ENCODE peak calls at places on chromosomes 11 and 22, in five cellular contexts. O, D, S, T and U are unnamed samples. For H3K4me1, the result is how much of the 10 kb centered on the place peaks cover.

GRCh38 chr11:102666331-102666957 is 39.1 kb downstream of the MMP27 start:
- DNase-seq in T (no peak), S (no peak), O (peak), D (no peak), U (peak)

GRCh38 chr11:19242184-19242932 is 1.6 kb upstream of the E2F8 start:
- DNase-seq in S (peak), D (no peak), T (no peak), O (no peak), U (no peak)

GRCh38 chr11:126416542-126417090 is 61.1 kb downstream of the ST3GAL4 start:
- DNase-seq in S (peak), T (peak), D (peak), O (peak), U (peak)

GRCh38 chr22:29079218-29079901 is 6.5 kb downstream of the KREMEN1 start:
- DNase-seq in S (no peak), T (no peak), O (peak), D (no peak), U (peak)

GRCh38 chr11:96520939-96521338 is 131.1 kb downstream of the JRKL start:
- DNase-seq in D (no peak), S (no peak), T (no peak), O (no peak), U (no peak)

GRCh38 chr11:113796663-113797259 is 17.2 kb downstream of the CLDN25 start:
- DNase-seq in T (no peak), O (peak), D (no peak), S (no peak), U (peak)

GRCh38 chr11:47899801-47900200 is 51.7 kb upstream of the NUP160 start:
- DNase-seq in D (no peak), S (no peak), T (no peak), O (no peak), U (no peak)

GRCh38 chr22:24331468-24332440 is 61.1 kb downstream of the SPECC1L start:
- DNase-seq in S (no peak), O (peak), D (no peak), T (no peak), U (no peak)

GRCh38 chr11:62555464-62556092 is 9.0 kb upstream of the AHNAK start:
- DNase-seq in S (no peak), D (no peak), T (peak), O (peak), U (no peak)

GRCh38 chr11:65488273-65489058 is 10.4 kb upstream of the MALAT1 start:
- DNase-seq in O (peak), T (no peak), D (no peak), S (no peak), U (no peak)

GRCh38 chr11:131099013-131099412 is 182.7 kb upstream of the SNX19 start:
- DNase-seq in O (peak), D (no peak), T (no peak), S (no peak), U (no peak)

GRCh38 chr11:12696911-12697581 is 22.8 kb downstream of the TEAD1 start:
- DNase-seq in D (no peak), S (no peak), O (no peak), T (no peak), U (no peak)

GRCh38 chr22:47615051-47615450 is 852.6 kb downstream of the TBC1D22A start:
- DNase-seq in S (no peak), O (no peak), T (no peak), D (no peak), U (no peak)

GRCh38 chr22:36991220-36991619 is 28.0 kb downstream of the TST start:
- DNase-seq in O (no peak), S (no peak), T (no peak), D (no peak), U (no peak)

GRCh38 chr11:68503281-68503687 is 42.7 kb downstream of the PPP6R3 start:
- DNase-seq in O (no peak), S (no peak), T (no peak), D (no peak), U (no peak)

GRCh38 chr11:68503792-68504191 is 43.2 kb downstream of the PPP6R3 start:
- DNase-seq in O (no peak), T (no peak), D (no peak), S (no peak), U (no peak)

GRCh38 chr11:68505596-68505995 is 45.0 kb downstream of the PPP6R3 start:
- DNase-seq in T (no peak), O (peak), S (no peak), D (no peak), U (no peak)

GRCh38 chr11:68506908-68507307 is 46.4 kb downstream of the PPP6R3 start:
- DNase-seq in S (no peak), T (no peak), O (no peak), D (no peak), U (no peak)

DNA sequence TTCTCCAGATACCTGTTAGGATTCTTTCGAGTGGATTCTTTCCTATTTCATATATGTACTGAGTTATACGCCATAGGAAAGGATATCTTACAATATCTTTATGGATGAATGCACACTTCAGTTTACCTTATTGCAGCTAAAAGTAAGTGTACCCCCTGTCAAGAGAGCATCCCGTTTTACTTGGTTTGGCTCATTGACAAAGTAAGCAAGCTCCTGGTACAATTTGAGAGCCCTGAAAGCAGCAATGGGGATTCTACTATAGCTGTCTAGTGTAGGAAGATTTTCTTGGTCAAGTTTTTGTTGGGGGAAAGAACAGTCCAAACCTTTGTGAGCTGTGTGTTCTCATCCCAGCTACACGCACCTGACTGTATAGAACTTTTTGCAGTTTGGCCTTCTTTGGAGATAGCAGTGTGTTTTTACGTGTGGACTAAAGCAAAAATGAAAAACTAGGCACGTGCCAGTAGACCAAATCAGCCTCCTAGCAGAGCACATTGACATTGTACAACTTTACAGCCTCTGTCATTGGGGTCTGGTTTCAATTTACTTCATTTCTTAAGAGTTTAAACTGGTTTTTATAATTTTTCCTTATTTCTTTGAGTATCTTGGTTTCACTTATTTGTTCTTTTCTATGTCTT is 44.0 kb downstream of the PPP6R3 start:
- DNase-seq in O (no peak), T (no peak), D (no peak), S (no peak), U (no peak)
- H3K4me1 ChIP-seq in O (under half), T (half or more), D (under half), S (half or more), U (under half)

GRCh38 chr22:46472722-46473016 is 64.8 kb downstream of the CELSR1 start:
- DNase-seq in O (no peak), T (no peak), S (no peak), D (no peak), U (no peak)

GRCh38 chr22:46471901-46472721 is 65.3 kb downstream of the CELSR1 start:
- DNase-seq in D (no peak), T (no peak), S (peak), O (peak), U (no peak)

GRCh38 chr22:46473021-46473779 is 64.2 kb downstream of the CELSR1 start:
- DNase-seq in S (peak), O (no peak), T (no peak), D (no peak), U (no peak)

GRCh38 chr22:46477967-46478635 is 59.3 kb downstream of the CELSR1 start:
- DNase-seq in D (no peak), O (no peak), S (no peak), T (no peak), U (no peak)

GRCh38 chr22:46473896-46474557 is 63.4 kb downstream of the CELSR1 start:
- DNase-seq in D (no peak), T (no peak), S (no peak), O (no peak), U (no peak)
- H3K4me1 ChIP-seq in D (under half), T (under half), S (under half), O (under half), U (under half)

GRCh38 chr11:8828055-8828454 is 82.9 kb upstream of the AKIP1 start:
- DNase-seq in D (no peak), S (no peak), O (no peak), T (no peak), U (no peak)
- H3K4me1 ChIP-seq in D (under half), S (under half), O (under half), T (under half), U (under half)

GRCh38 chr11:73324665-73325035 is 16.6 kb downstream of the ARHGEF17 start:
- DNase-seq in T (no peak), D (no peak), S (no peak), O (no peak), U (no peak)
- H3K4me1 ChIP-seq in T (half or more), D (under half), S (half or more), O (half or more), U (half or more)

DNA sequence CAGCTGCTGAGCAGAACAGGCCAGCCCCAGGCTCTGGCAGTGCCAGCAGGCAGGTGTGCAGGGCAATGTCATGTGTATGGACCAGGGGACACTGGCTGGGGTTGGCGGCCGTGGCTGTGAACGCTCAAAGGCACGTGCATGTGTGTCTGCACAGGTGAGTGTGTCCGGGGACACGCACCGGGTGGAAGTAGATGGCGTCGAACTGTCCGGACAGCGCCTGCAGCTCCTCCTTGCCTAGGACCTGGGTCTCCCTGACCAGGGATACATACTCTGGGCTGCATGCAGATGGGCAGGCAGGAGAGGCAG is 863 bp downstream of the HDAC10 start:
- DNase-seq in T (no peak), S (no peak), D (no peak), O (no peak), U (no peak)
- H3K4me1 ChIP-seq in T (under half), S (under half), D (under half), O (under half), U (under half)

GRCh38 chr11:93468286-93468685 is 74.9 kb downstream of the SMCO4 start:
- DNase-seq in S (no peak), D (no peak), T (no peak), O (no peak), U (no peak)
- H3K4me1 ChIP-seq in S (under half), D (under half), T (under half), O (under half), U (under half)

GRCh38 chr11:119117004-119117706 is 4.2 kb upstream of the HINFP start:
- DNase-seq in T (no peak), O (no peak), D (no peak), S (no peak), U (no peak)

GRCh38 chr11:119121811-119122124 is 388 bp downstream of the HINFP start:
- DNase-seq in S (no peak), O (no peak), D (no peak), T (no peak), U (no peak)

GRCh38 chr11:119120639-119121007 is 757 bp upstream of the HINFP start:
- DNase-seq in O (peak), D (no peak), S (no peak), T (no peak), U (no peak)

GRCh38 chr11:119118227-119118626 is 3.2 kb upstream of the HINFP start:
- DNase-seq in S (no peak), T (no peak), D (no peak), O (no peak), U (no peak)

GRCh38 chr11:119121008-119121810 is at the start of gene HINFP:
- DNase-seq in O (peak), S (peak), T (peak), D (peak), U (peak)
- H3K4me1 ChIP-seq in O (under half), S (under half), T (under half), D (under half), U (under half)

DNA sequence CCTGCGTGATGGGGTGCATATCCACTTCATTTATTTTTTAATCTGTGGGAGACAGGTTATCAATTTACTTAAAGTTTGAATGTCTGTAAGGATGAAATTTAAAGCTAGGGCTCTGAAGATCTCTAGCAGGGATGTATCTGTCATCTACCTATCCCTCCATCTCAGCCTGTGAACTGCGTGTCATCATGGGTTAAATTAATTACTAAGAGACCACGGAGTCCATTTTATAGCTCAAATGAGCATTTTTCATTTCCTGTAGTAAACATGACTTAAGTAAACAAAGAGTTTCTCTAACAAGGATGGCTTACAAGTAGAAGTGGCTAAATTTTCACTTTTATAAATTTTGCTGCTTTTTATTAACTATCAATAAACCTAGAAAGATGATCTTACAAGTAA is 2.9 kb upstream of the GLB1L3 start:
- DNase-seq in S (no peak), O (no peak), D (no peak), T (no peak), U (no peak)
- H3K4me1 ChIP-seq in S (under half), O (under half), D (under half), T (under half), U (under half)

DNA sequence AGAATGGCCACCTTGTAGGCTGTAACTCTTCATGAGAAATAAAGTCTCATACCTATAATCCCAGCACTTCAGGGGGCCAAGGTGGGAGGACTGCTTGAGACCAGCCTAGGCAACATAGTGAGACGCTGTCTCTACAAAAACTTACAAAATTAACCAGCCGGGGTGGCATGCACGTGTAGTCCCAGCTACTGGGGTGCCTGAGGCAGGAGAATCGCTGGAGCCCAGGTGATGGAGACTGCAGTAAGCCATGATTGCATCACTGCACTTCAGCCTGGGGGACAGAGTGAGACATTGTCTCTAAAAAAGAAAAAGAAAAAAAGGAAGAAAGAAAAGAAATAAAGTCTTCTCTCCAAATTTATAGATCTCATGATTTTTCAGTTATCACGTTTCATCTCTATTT is 4.2 kb upstream of the SLCO2B1 start:
- DNase-seq in O (no peak), D (no peak), S (no peak), T (no peak), U (no peak)
- H3K4me1 ChIP-seq in O (under half), D (under half), S (under half), T (under half), U (under half)

DNA sequence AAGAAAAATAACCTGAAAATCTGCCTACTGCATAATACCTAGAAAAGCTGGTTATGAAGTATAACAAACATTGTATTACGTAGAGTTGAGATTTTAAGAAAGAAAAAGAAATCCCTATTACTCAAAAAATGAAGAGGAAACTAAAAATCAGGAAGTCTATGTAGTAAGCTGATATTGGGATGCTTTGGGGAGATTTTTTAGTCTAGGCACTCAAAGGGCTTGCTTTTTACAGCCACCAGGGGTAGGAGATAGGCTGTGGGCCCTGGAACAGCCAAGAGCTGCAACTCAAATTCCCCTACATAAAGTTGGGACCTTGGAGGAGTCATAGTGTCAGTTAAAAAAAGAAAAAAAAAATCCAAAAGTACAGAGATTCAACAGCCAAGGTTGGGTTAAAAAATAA is 90.4 kb downstream of the RELT start:
- DNase-seq in D (no peak), T (no peak), O (no peak), S (no peak), U (no peak)
- H3K4me1 ChIP-seq in D (under half), T (half or more), O (under half), S (under half), U (under half)